ENCODE peak calls at places on chromosomes 13 and 19, in four cellular contexts. R is lower leg skin; K is stimulated activated CD8-positive, alpha-beta memory T cell treated with anti-CD3 and anti-CD28 coated beads, Interleukin-2, amount 100 ng/mL, for 48 hours; D is mucosa of descending colon. O is an unnamed sample.

GRCh38 chr19:40424637-40425449 is 949 bp downstream of the SERTAD1 start:
- DNase-seq in R (no peak), K (no peak), D (no peak), O (peak)

GRCh38 chr13:59408738-59409137 is 755.0 kb downstream of the DIAPH3 start:
- DNase-seq in R (no peak), K (no peak), D (no peak), O (no peak)

GRCh38 chr13:50156140-50156539 is 140.9 kb downstream of the KCNRG start:
- DNase-seq in R (no peak), K (no peak), D (no peak), O (no peak)

GRCh38 chr13:112733661-112734379 is 44.0 kb downstream of the ATP11A start:
- DNase-seq in R (no peak), K (no peak), D (no peak), O (no peak)

GRCh38 chr19:35266904-35267817 is 1.6 kb upstream of the USF2 start:
- DNase-seq in R (peak), K (peak), D (peak), O (peak)

GRCh38 chr13:43354147-43354945 is 331.0 kb downstream of the DNAJC15 start:
- DNase-seq in R (no peak), K (no peak), D (no peak), O (no peak)

GRCh38 chr19:18486746-18487145 is 35.1 kb downstream of the ELL start:
- DNase-seq in R (no peak), K (no peak), D (no peak), O (no peak)

GRCh38 chr13:46475586-46475991 is 77.4 kb upstream of the LRCH1 start:
- DNase-seq in R (peak), K (no peak), D (no peak), O (no peak)

GRCh38 chr19:32566246-32566830 is 14.7 kb upstream of the PDCD5 start:
- DNase-seq in R (no peak), K (no peak), D (no peak), O (no peak)

GRCh38 chr19:45076851-45077730 is 813 bp upstream of the ZNF296 start:
- DNase-seq in R (no peak), K (no peak), D (no peak), O (no peak)

GRCh38 chr13:108897955-108898354 is 268.5 kb downstream of the MYO16 start:
- DNase-seq in R (no peak), K (no peak), D (no peak), O (no peak)

GRCh38 chr19:13707901-13708300 is 56.4 kb upstream of the MRI1 start:
- DNase-seq in R (no peak), K (no peak), D (no peak), O (no peak)

GRCh38 chr13:99383511-99383921 is 76.3 kb upstream of the GPR183 start:
- DNase-seq in R (peak), K (no peak), D (no peak), O (no peak)

GRCh38 chr13:34002141-34002540 is 184.2 kb downstream of the RFC3 start:
- DNase-seq in R (no peak), K (no peak), D (no peak), O (no peak)

GRCh38 chr19:11578342-11579142 is 1.1 kb upstream of the ACP5 start:
- DNase-seq in R (peak), K (no peak), D (peak), O (peak)

GRCh38 chr13:102710261-102710679 is 15.4 kb upstream of the METTL21C start:
- DNase-seq in R (peak), K (no peak), D (no peak), O (peak)

GRCh38 chr19:52603558-52604207 is 33.6 kb downstream of the ZNF701 start:
- DNase-seq in R (no peak), K (no peak), D (no peak), O (no peak)

GRCh38 chr13:24630851-24631341 is 49.3 kb upstream of the ATP12A start:
- DNase-seq in R (no peak), K (no peak), D (no peak), O (no peak)

GRCh38 chr13:28750187-28751045 is 31.6 kb upstream of the SLC46A3 start:
- DNase-seq in R (no peak), K (no peak), D (no peak), O (no peak)

GRCh38 chr13:110156186-110157065 is 150.5 kb downstream of the COL4A1 start:
- DNase-seq in R (no peak), K (no peak), D (no peak), O (no peak)

GRCh38 chr13:75186384-75186783 is 295.6 kb downstream of the TBC1D4 start:
- DNase-seq in R (no peak), K (no peak), D (no peak), O (no peak)

GRCh38 chr19:54606891-54607781 is 13.7 kb downstream of the LILRA1 start:
- DNase-seq in R (no peak), K (no peak), D (no peak), O (no peak)

GRCh38 chr13:66410314-66410713 is 819.8 kb downstream of the PCDH9 start:
- DNase-seq in R (no peak), K (no peak), D (no peak), O (no peak)

GRCh38 chr19:40231544-40232424 is 5.3 kb upstream of the CCNP start:
- DNase-seq in R (no peak), K (no peak), D (no peak), O (no peak)

GRCh38 chr13:71866173-71867091 is 572 bp downstream of the DACH1 start:
- DNase-seq in R (no peak), K (no peak), D (peak), O (no peak)

GRCh38 chr13:112670118-112670517 is 19.7 kb upstream of the ATP11A start:
- DNase-seq in R (no peak), K (no peak), D (no peak), O (no peak)

GRCh38 chr13:72565893-72566292 is 161.5 kb downstream of the MZT1 start:
- DNase-seq in R (no peak), K (no peak), D (no peak), O (no peak)

GRCh38 chr19:38251564-38252051 is 4.6 kb downstream of the PPP1R14A start:
- DNase-seq in R (no peak), K (no peak), D (no peak), O (peak)

GRCh38 chr19:17086811-17087210 is 11.2 kb downstream of the MYO9B start:
- DNase-seq in R (no peak), K (no peak), D (no peak), O (no peak)

GRCh38 chr13:43908156-43909126 is 28.7 kb downstream of the LACC1 start:
- DNase-seq in R (no peak), K (no peak), D (no peak), O (no peak)

GRCh38 chr19:34136127-34136526 is 36.2 kb upstream of the LSM14A start:
- DNase-seq in R (no peak), K (no peak), D (no peak), O (no peak)

GRCh38 chr13:104408733-104409132 is 1342.5 kb upstream of the SLC10A2 start:
- DNase-seq in R (no peak), K (no peak), D (no peak), O (no peak)

GRCh38 chr13:87810391-87810801 is 139.2 kb downstream of the SLITRK5 start:
- DNase-seq in R (no peak), K (no peak), D (no peak), O (no peak)

O was measured in gastrocnemius medialis.